ENCODE peak calls at places on chromosomes 3 and 15, in nine cellular contexts. One of them, this sample, is unnamed.

GRCh38 chr15:101156061-101156460 is 95.8 kb downstream of the CHSY1 start:
- DNase-seq in stimulated activated CD4-positive, alpha-beta T cell treated with anti-CD3 and anti-CD28 coated beads, Interleukin-12 subunit alpha, Interleukin-12 subunit beta, amount 100 ng/mL, for 4 hours: no peak
- DNase-seq in left ventricle myocardium inferior: no peak
- DNase-seq in NCI-H2081: no peak
- DNase-seq in CD8-positive, alpha-beta memory T cell: no peak
- DNase-seq in NCI-H2029 treated with DMSO at 0.1 percent for 48 hours: no peak
- DNase-seq in HTR-8/SVneo: no peak
- DNase-seq in dermis blood vessel endothelial cell: no peak
- DNase-seq in adrenal gland: no peak
- DNase-seq in this sample: no peak

GRCh38 chr3:153979419-153980251 is 141.6 kb upstream of the ARHGEF26 start:
- DNase-seq in stimulated activated CD4-positive, alpha-beta T cell treated with anti-CD3 and anti-CD28 coated beads, Interleukin-12 subunit alpha, Interleukin-12 subunit beta, amount 100 ng/mL, for 4 hours: no peak
- DNase-seq in left ventricle myocardium inferior: no peak
- DNase-seq in NCI-H2081: no peak
- DNase-seq in CD8-positive, alpha-beta memory T cell: no peak
- DNase-seq in NCI-H2029 treated with DMSO at 0.1 percent for 48 hours: no peak
- DNase-seq in HTR-8/SVneo: no peak
- DNase-seq in dermis blood vessel endothelial cell: no peak
- DNase-seq in adrenal gland: no peak
- DNase-seq in this sample: no peak

GRCh38 chr3:42535981-42536784 is 33.7 kb downstream of the VIPR1 start:
- DNase-seq in stimulated activated CD4-positive, alpha-beta T cell treated with anti-CD3 and anti-CD28 coated beads, Interleukin-12 subunit alpha, Interleukin-12 subunit beta, amount 100 ng/mL, for 4 hours: peak
- DNase-seq in left ventricle myocardium inferior: no peak
- DNase-seq in NCI-H2081: no peak
- DNase-seq in CD8-positive, alpha-beta memory T cell: peak
- DNase-seq in NCI-H2029 treated with DMSO at 0.1 percent for 48 hours: no peak
- DNase-seq in HTR-8/SVneo: peak
- DNase-seq in dermis blood vessel endothelial cell: peak
- DNase-seq in adrenal gland: no peak
- DNase-seq in this sample: no peak

GRCh38 chr3:44077267-44077666 is 164.4 kb upstream of the TOPAZ1 start:
- DNase-seq in stimulated activated CD4-positive, alpha-beta T cell treated with anti-CD3 and anti-CD28 coated beads, Interleukin-12 subunit alpha, Interleukin-12 subunit beta, amount 100 ng/mL, for 4 hours: no peak
- DNase-seq in left ventricle myocardium inferior: no peak
- DNase-seq in NCI-H2081: no peak
- DNase-seq in CD8-positive, alpha-beta memory T cell: no peak
- DNase-seq in NCI-H2029 treated with DMSO at 0.1 percent for 48 hours: no peak
- DNase-seq in HTR-8/SVneo: no peak
- DNase-seq in dermis blood vessel endothelial cell: peak
- DNase-seq in adrenal gland: no peak
- DNase-seq in this sample: no peak

GRCh38 chr15:69034352-69034751 is 19.9 kb downstream of the NOX5 start:
- DNase-seq in stimulated activated CD4-positive, alpha-beta T cell treated with anti-CD3 and anti-CD28 coated beads, Interleukin-12 subunit alpha, Interleukin-12 subunit beta, amount 100 ng/mL, for 4 hours: no peak
- DNase-seq in left ventricle myocardium inferior: no peak
- DNase-seq in NCI-H2081: no peak
- DNase-seq in CD8-positive, alpha-beta memory T cell: no peak
- DNase-seq in NCI-H2029 treated with DMSO at 0.1 percent for 48 hours: no peak
- DNase-seq in HTR-8/SVneo: peak
- DNase-seq in dermis blood vessel endothelial cell: no peak
- DNase-seq in adrenal gland: no peak
- DNase-seq in this sample: no peak

GRCh38 chr3:59978979-59979378 is 929.2 kb upstream of the CFAP20DC start:
- DNase-seq in stimulated activated CD4-positive, alpha-beta T cell treated with anti-CD3 and anti-CD28 coated beads, Interleukin-12 subunit alpha, Interleukin-12 subunit beta, amount 100 ng/mL, for 4 hours: no peak
- DNase-seq in left ventricle myocardium inferior: no peak
- DNase-seq in NCI-H2081: no peak
- DNase-seq in CD8-positive, alpha-beta memory T cell: no peak
- DNase-seq in NCI-H2029 treated with DMSO at 0.1 percent for 48 hours: no peak
- DNase-seq in HTR-8/SVneo: no peak
- DNase-seq in dermis blood vessel endothelial cell: no peak
- DNase-seq in adrenal gland: no peak
- DNase-seq in this sample: no peak

GRCh38 chr3:189324538-189325138 is 152.9 kb downstream of the TPRG1 start:
- DNase-seq in stimulated activated CD4-positive, alpha-beta T cell treated with anti-CD3 and anti-CD28 coated beads, Interleukin-12 subunit alpha, Interleukin-12 subunit beta, amount 100 ng/mL, for 4 hours: peak
- DNase-seq in left ventricle myocardium inferior: no peak
- DNase-seq in NCI-H2081: peak
- DNase-seq in CD8-positive, alpha-beta memory T cell: peak
- DNase-seq in NCI-H2029 treated with DMSO at 0.1 percent for 48 hours: peak
- DNase-seq in HTR-8/SVneo: peak
- DNase-seq in dermis blood vessel endothelial cell: peak
- DNase-seq in adrenal gland: no peak
- DNase-seq in this sample: no peak

GRCh38 chr3:126818696-126819095 is 114.7 kb downstream of the CHCHD6 start:
- DNase-seq in stimulated activated CD4-positive, alpha-beta T cell treated with anti-CD3 and anti-CD28 coated beads, Interleukin-12 subunit alpha, Interleukin-12 subunit beta, amount 100 ng/mL, for 4 hours: no peak
- DNase-seq in left ventricle myocardium inferior: no peak
- DNase-seq in NCI-H2081: no peak
- DNase-seq in CD8-positive, alpha-beta memory T cell: no peak
- DNase-seq in NCI-H2029 treated with DMSO at 0.1 percent for 48 hours: no peak
- DNase-seq in HTR-8/SVneo: no peak
- DNase-seq in dermis blood vessel endothelial cell: no peak
- DNase-seq in adrenal gland: no peak
- DNase-seq in this sample: no peak

GRCh38 chr15:75348563-75349350 is 1.9 kb downstream of the NEIL1 start:
- DNase-seq in stimulated activated CD4-positive, alpha-beta T cell treated with anti-CD3 and anti-CD28 coated beads, Interleukin-12 subunit alpha, Interleukin-12 subunit beta, amount 100 ng/mL, for 4 hours: no peak
- DNase-seq in left ventricle myocardium inferior: no peak
- DNase-seq in NCI-H2081: no peak
- DNase-seq in CD8-positive, alpha-beta memory T cell: no peak
- DNase-seq in NCI-H2029 treated with DMSO at 0.1 percent for 48 hours: no peak
- DNase-seq in HTR-8/SVneo: no peak
- DNase-seq in dermis blood vessel endothelial cell: peak
- DNase-seq in adrenal gland: no peak
- DNase-seq in this sample: no peak

GRCh38 chr3:151301787-151302186 is 14.8 kb downstream of the GPR87 start:
- DNase-seq in stimulated activated CD4-positive, alpha-beta T cell treated with anti-CD3 and anti-CD28 coated beads, Interleukin-12 subunit alpha, Interleukin-12 subunit beta, amount 100 ng/mL, for 4 hours: no peak
- DNase-seq in left ventricle myocardium inferior: no peak
- DNase-seq in NCI-H2081: no peak
- DNase-seq in CD8-positive, alpha-beta memory T cell: no peak
- DNase-seq in NCI-H2029 treated with DMSO at 0.1 percent for 48 hours: no peak
- DNase-seq in HTR-8/SVneo: no peak
- DNase-seq in dermis blood vessel endothelial cell: no peak
- DNase-seq in adrenal gland: no peak
- DNase-seq in this sample: no peak

GRCh38 chr3:23644741-23645140 is 161.0 kb upstream of the UBE2E1 start:
- DNase-seq in stimulated activated CD4-positive, alpha-beta T cell treated with anti-CD3 and anti-CD28 coated beads, Interleukin-12 subunit alpha, Interleukin-12 subunit beta, amount 100 ng/mL, for 4 hours: no peak
- DNase-seq in left ventricle myocardium inferior: no peak
- DNase-seq in NCI-H2081: no peak
- DNase-seq in CD8-positive, alpha-beta memory T cell: no peak
- DNase-seq in NCI-H2029 treated with DMSO at 0.1 percent for 48 hours: no peak
- DNase-seq in HTR-8/SVneo: no peak
- DNase-seq in dermis blood vessel endothelial cell: no peak
- DNase-seq in adrenal gland: no peak
- DNase-seq in this sample: no peak

GRCh38 chr3:25536668-25537331 is 108.7 kb downstream of the RARB start:
- DNase-seq in stimulated activated CD4-positive, alpha-beta T cell treated with anti-CD3 and anti-CD28 coated beads, Interleukin-12 subunit alpha, Interleukin-12 subunit beta, amount 100 ng/mL, for 4 hours: no peak
- DNase-seq in left ventricle myocardium inferior: no peak
- DNase-seq in NCI-H2081: no peak
- DNase-seq in CD8-positive, alpha-beta memory T cell: no peak
- DNase-seq in NCI-H2029 treated with DMSO at 0.1 percent for 48 hours: no peak
- DNase-seq in HTR-8/SVneo: no peak
- DNase-seq in dermis blood vessel endothelial cell: no peak
- DNase-seq in adrenal gland: no peak
- DNase-seq in this sample: no peak

GRCh38 chr3:149879872-149880271 is 66.9 kb downstream of the RNF13 start:
- DNase-seq in stimulated activated CD4-positive, alpha-beta T cell treated with anti-CD3 and anti-CD28 coated beads, Interleukin-12 subunit alpha, Interleukin-12 subunit beta, amount 100 ng/mL, for 4 hours: peak
- DNase-seq in left ventricle myocardium inferior: peak
- DNase-seq in NCI-H2081: peak
- DNase-seq in CD8-positive, alpha-beta memory T cell: peak
- DNase-seq in NCI-H2029 treated with DMSO at 0.1 percent for 48 hours: no peak
- DNase-seq in HTR-8/SVneo: peak
- DNase-seq in dermis blood vessel endothelial cell: peak
- DNase-seq in adrenal gland: peak
- DNase-seq in this sample: no peak

GRCh38 chr3:76107935-76108570 is 322.7 kb upstream of the ZNF717 start:
- DNase-seq in stimulated activated CD4-positive, alpha-beta T cell treated with anti-CD3 and anti-CD28 coated beads, Interleukin-12 subunit alpha, Interleukin-12 subunit beta, amount 100 ng/mL, for 4 hours: no peak
- DNase-seq in left ventricle myocardium inferior: no peak
- DNase-seq in NCI-H2081: no peak
- DNase-seq in CD8-positive, alpha-beta memory T cell: no peak
- DNase-seq in NCI-H2029 treated with DMSO at 0.1 percent for 48 hours: no peak
- DNase-seq in HTR-8/SVneo: peak
- DNase-seq in dermis blood vessel endothelial cell: peak
- DNase-seq in adrenal gland: peak
- DNase-seq in this sample: no peak

GRCh38 chr3:129104051-129104450 is 17.6 kb downstream of the RAB43 start:
- DNase-seq in stimulated activated CD4-positive, alpha-beta T cell treated with anti-CD3 and anti-CD28 coated beads, Interleukin-12 subunit alpha, Interleukin-12 subunit beta, amount 100 ng/mL, for 4 hours: no peak
- DNase-seq in left ventricle myocardium inferior: no peak
- DNase-seq in NCI-H2081: no peak
- DNase-seq in CD8-positive, alpha-beta memory T cell: no peak
- DNase-seq in NCI-H2029 treated with DMSO at 0.1 percent for 48 hours: no peak
- DNase-seq in HTR-8/SVneo: no peak
- DNase-seq in dermis blood vessel endothelial cell: no peak
- DNase-seq in adrenal gland: no peak
- DNase-seq in this sample: no peak

GRCh38 chr3:169026543-169027181 is 636.9 kb downstream of the MECOM start:
- DNase-seq in stimulated activated CD4-positive, alpha-beta T cell treated with anti-CD3 and anti-CD28 coated beads, Interleukin-12 subunit alpha, Interleukin-12 subunit beta, amount 100 ng/mL, for 4 hours: no peak
- DNase-seq in left ventricle myocardium inferior: no peak
- DNase-seq in NCI-H2081: peak
- DNase-seq in CD8-positive, alpha-beta memory T cell: no peak
- DNase-seq in NCI-H2029 treated with DMSO at 0.1 percent for 48 hours: no peak
- DNase-seq in HTR-8/SVneo: peak
- DNase-seq in dermis blood vessel endothelial cell: peak
- DNase-seq in adrenal gland: no peak
- DNase-seq in this sample: no peak

GRCh38 chr15:100439566-100439965 is 89.2 kb downstream of the CERS3 start:
- DNase-seq in stimulated activated CD4-positive, alpha-beta T cell treated with anti-CD3 and anti-CD28 coated beads, Interleukin-12 subunit alpha, Interleukin-12 subunit beta, amount 100 ng/mL, for 4 hours: no peak
- DNase-seq in left ventricle myocardium inferior: no peak
- DNase-seq in NCI-H2081: no peak
- DNase-seq in CD8-positive, alpha-beta memory T cell: no peak
- DNase-seq in NCI-H2029 treated with DMSO at 0.1 percent for 48 hours: no peak
- DNase-seq in HTR-8/SVneo: no peak
- DNase-seq in dermis blood vessel endothelial cell: no peak
- DNase-seq in adrenal gland: no peak
- DNase-seq in this sample: no peak

GRCh38 chr3:72721696-72722381 is 126.4 kb downstream of the SHQ1 start:
- DNase-seq in stimulated activated CD4-positive, alpha-beta T cell treated with anti-CD3 and anti-CD28 coated beads, Interleukin-12 subunit alpha, Interleukin-12 subunit beta, amount 100 ng/mL, for 4 hours: no peak
- DNase-seq in left ventricle myocardium inferior: no peak
- DNase-seq in NCI-H2081: no peak
- DNase-seq in CD8-positive, alpha-beta memory T cell: no peak
- DNase-seq in NCI-H2029 treated with DMSO at 0.1 percent for 48 hours: no peak
- DNase-seq in HTR-8/SVneo: no peak
- DNase-seq in dermis blood vessel endothelial cell: no peak
- DNase-seq in adrenal gland: no peak
- DNase-seq in this sample: no peak

GRCh38 chr3:151971814-151972579 is 98.6 kb downstream of the SUCNR1 start:
- DNase-seq in stimulated activated CD4-positive, alpha-beta T cell treated with anti-CD3 and anti-CD28 coated beads, Interleukin-12 subunit alpha, Interleukin-12 subunit beta, amount 100 ng/mL, for 4 hours: no peak
- DNase-seq in left ventricle myocardium inferior: no peak
- DNase-seq in NCI-H2081: peak
- DNase-seq in CD8-positive, alpha-beta memory T cell: no peak
- DNase-seq in NCI-H2029 treated with DMSO at 0.1 percent for 48 hours: peak
- DNase-seq in HTR-8/SVneo: no peak
- DNase-seq in dermis blood vessel endothelial cell: no peak
- DNase-seq in adrenal gland: no peak
- DNase-seq in this sample: no peak

GRCh38 chr3:119148493-119149180 is 2.7 kb downstream of the TEX55 start:
- DNase-seq in stimulated activated CD4-positive, alpha-beta T cell treated with anti-CD3 and anti-CD28 coated beads, Interleukin-12 subunit alpha, Interleukin-12 subunit beta, amount 100 ng/mL, for 4 hours: no peak
- DNase-seq in left ventricle myocardium inferior: no peak
- DNase-seq in NCI-H2081: no peak
- DNase-seq in CD8-positive, alpha-beta memory T cell: no peak
- DNase-seq in NCI-H2029 treated with DMSO at 0.1 percent for 48 hours: no peak
- DNase-seq in HTR-8/SVneo: no peak
- DNase-seq in dermis blood vessel endothelial cell: no peak
- DNase-seq in adrenal gland: no peak
- DNase-seq in this sample: no peak

GRCh38 chr3:62376187-62376720 is 2.9 kb upstream of the FEZF2 start:
- DNase-seq in stimulated activated CD4-positive, alpha-beta T cell treated with anti-CD3 and anti-CD28 coated beads, Interleukin-12 subunit alpha, Interleukin-12 subunit beta, amount 100 ng/mL, for 4 hours: no peak
- DNase-seq in left ventricle myocardium inferior: no peak
- DNase-seq in NCI-H2081: no peak
- DNase-seq in CD8-positive, alpha-beta memory T cell: no peak
- DNase-seq in NCI-H2029 treated with DMSO at 0.1 percent for 48 hours: no peak
- DNase-seq in HTR-8/SVneo: no peak
- DNase-seq in dermis blood vessel endothelial cell: no peak
- DNase-seq in adrenal gland: no peak
- DNase-seq in this sample: no peak

GRCh38 chr3:102410616-102411015 is 24.2 kb upstream of the ZPLD1 start:
- DNase-seq in stimulated activated CD4-positive, alpha-beta T cell treated with anti-CD3 and anti-CD28 coated beads, Interleukin-12 subunit alpha, Interleukin-12 subunit beta, amount 100 ng/mL, for 4 hours: no peak
- DNase-seq in left ventricle myocardium inferior: no peak
- DNase-seq in NCI-H2081: no peak
- DNase-seq in CD8-positive, alpha-beta memory T cell: no peak
- DNase-seq in NCI-H2029 treated with DMSO at 0.1 percent for 48 hours: no peak
- DNase-seq in HTR-8/SVneo: no peak
- DNase-seq in dermis blood vessel endothelial cell: no peak
- DNase-seq in adrenal gland: no peak
- DNase-seq in this sample: no peak

GRCh38 chr3:133845127-133845526 is 39.5 kb downstream of the SRPRB start:
- DNase-seq in stimulated activated CD4-positive, alpha-beta T cell treated with anti-CD3 and anti-CD28 coated beads, Interleukin-12 subunit alpha, Interleukin-12 subunit beta, amount 100 ng/mL, for 4 hours: no peak
- DNase-seq in left ventricle myocardium inferior: no peak
- DNase-seq in NCI-H2081: no peak
- DNase-seq in CD8-positive, alpha-beta memory T cell: no peak
- DNase-seq in NCI-H2029 treated with DMSO at 0.1 percent for 48 hours: no peak
- DNase-seq in HTR-8/SVneo: no peak
- DNase-seq in dermis blood vessel endothelial cell: no peak
- DNase-seq in adrenal gland: no peak
- DNase-seq in this sample: no peak

GRCh38 chr15:78804391-78804792 is 6.9 kb downstream of the ADAMTS7 start:
- DNase-seq in stimulated activated CD4-positive, alpha-beta T cell treated with anti-CD3 and anti-CD28 coated beads, Interleukin-12 subunit alpha, Interleukin-12 subunit beta, amount 100 ng/mL, for 4 hours: no peak
- DNase-seq in left ventricle myocardium inferior: peak
- DNase-seq in NCI-H2081: no peak
- DNase-seq in CD8-positive, alpha-beta memory T cell: no peak
- DNase-seq in NCI-H2029 treated with DMSO at 0.1 percent for 48 hours: no peak
- DNase-seq in HTR-8/SVneo: no peak
- DNase-seq in dermis blood vessel endothelial cell: no peak
- DNase-seq in adrenal gland: no peak
- DNase-seq in this sample: no peak

GRCh38 chr3:143443851-143444331 is 324.3 kb downstream of the CHST2 start:
- DNase-seq in stimulated activated CD4-positive, alpha-beta T cell treated with anti-CD3 and anti-CD28 coated beads, Interleukin-12 subunit alpha, Interleukin-12 subunit beta, amount 100 ng/mL, for 4 hours: no peak
- DNase-seq in left ventricle myocardium inferior: no peak
- DNase-seq in NCI-H2081: no peak
- DNase-seq in CD8-positive, alpha-beta memory T cell: no peak
- DNase-seq in NCI-H2029 treated with DMSO at 0.1 percent for 48 hours: peak
- DNase-seq in HTR-8/SVneo: peak
- DNase-seq in dermis blood vessel endothelial cell: peak
- DNase-seq in adrenal gland: peak
- DNase-seq in this sample: no peak

GRCh38 chr15:79728867-79729266 is 167.9 kb downstream of the MTHFS start:
- DNase-seq in stimulated activated CD4-positive, alpha-beta T cell treated with anti-CD3 and anti-CD28 coated beads, Interleukin-12 subunit alpha, Interleukin-12 subunit beta, amount 100 ng/mL, for 4 hours: no peak
- DNase-seq in left ventricle myocardium inferior: no peak
- DNase-seq in NCI-H2081: no peak
- DNase-seq in CD8-positive, alpha-beta memory T cell: no peak
- DNase-seq in NCI-H2029 treated with DMSO at 0.1 percent for 48 hours: no peak
- DNase-seq in HTR-8/SVneo: no peak
- DNase-seq in dermis blood vessel endothelial cell: no peak
- DNase-seq in adrenal gland: no peak
- DNase-seq in this sample: no peak

GRCh38 chr15:26967719-26968269 is 3.2 kb upstream of the GABRG3 start:
- DNase-seq in stimulated activated CD4-positive, alpha-beta T cell treated with anti-CD3 and anti-CD28 coated beads, Interleukin-12 subunit alpha, Interleukin-12 subunit beta, amount 100 ng/mL, for 4 hours: no peak
- DNase-seq in left ventricle myocardium inferior: no peak
- DNase-seq in NCI-H2081: no peak
- DNase-seq in CD8-positive, alpha-beta memory T cell: no peak
- DNase-seq in NCI-H2029 treated with DMSO at 0.1 percent for 48 hours: no peak
- DNase-seq in HTR-8/SVneo: no peak
- DNase-seq in dermis blood vessel endothelial cell: no peak
- DNase-seq in adrenal gland: no peak
- DNase-seq in this sample: peak

GRCh38 chr15:65981837-65982696 is 112.8 kb downstream of the RAB11A start:
- DNase-seq in stimulated activated CD4-positive, alpha-beta T cell treated with anti-CD3 and anti-CD28 coated beads, Interleukin-12 subunit alpha, Interleukin-12 subunit beta, amount 100 ng/mL, for 4 hours: peak
- DNase-seq in left ventricle myocardium inferior: no peak
- DNase-seq in NCI-H2081: no peak
- DNase-seq in CD8-positive, alpha-beta memory T cell: peak
- DNase-seq in NCI-H2029 treated with DMSO at 0.1 percent for 48 hours: no peak
- DNase-seq in HTR-8/SVneo: no peak
- DNase-seq in dermis blood vessel endothelial cell: peak
- DNase-seq in adrenal gland: peak
- DNase-seq in this sample: peak

GRCh38 chr3:160400631-160401150 is 1.2 kb downstream of the SMC4 start:
- DNase-seq in stimulated activated CD4-positive, alpha-beta T cell treated with anti-CD3 and anti-CD28 coated beads, Interleukin-12 subunit alpha, Interleukin-12 subunit beta, amount 100 ng/mL, for 4 hours: peak
- DNase-seq in left ventricle myocardium inferior: peak
- DNase-seq in NCI-H2081: no peak
- DNase-seq in CD8-positive, alpha-beta memory T cell: peak
- DNase-seq in NCI-H2029 treated with DMSO at 0.1 percent for 48 hours: no peak
- DNase-seq in HTR-8/SVneo: no peak
- DNase-seq in dermis blood vessel endothelial cell: peak
- DNase-seq in adrenal gland: peak
- DNase-seq in this sample: peak

GRCh38 chr3:188262913-188263683 is 109.1 kb downstream of the LPP start:
- DNase-seq in stimulated activated CD4-positive, alpha-beta T cell treated with anti-CD3 and anti-CD28 coated beads, Interleukin-12 subunit alpha, Interleukin-12 subunit beta, amount 100 ng/mL, for 4 hours: no peak
- DNase-seq in left ventricle myocardium inferior: no peak
- DNase-seq in NCI-H2081: peak
- DNase-seq in CD8-positive, alpha-beta memory T cell: no peak
- DNase-seq in NCI-H2029 treated with DMSO at 0.1 percent for 48 hours: no peak
- DNase-seq in HTR-8/SVneo: peak
- DNase-seq in dermis blood vessel endothelial cell: peak
- DNase-seq in adrenal gland: peak
- DNase-seq in this sample: no peak

GRCh38 chr3:104578558-104578957 is 788.2 kb upstream of the ALCAM start:
- DNase-seq in stimulated activated CD4-positive, alpha-beta T cell treated with anti-CD3 and anti-CD28 coated beads, Interleukin-12 subunit alpha, Interleukin-12 subunit beta, amount 100 ng/mL, for 4 hours: no peak
- DNase-seq in left ventricle myocardium inferior: no peak
- DNase-seq in NCI-H2081: no peak
- DNase-seq in CD8-positive, alpha-beta memory T cell: no peak
- DNase-seq in NCI-H2029 treated with DMSO at 0.1 percent for 48 hours: no peak
- DNase-seq in HTR-8/SVneo: no peak
- DNase-seq in dermis blood vessel endothelial cell: no peak
- DNase-seq in adrenal gland: no peak
- DNase-seq in this sample: no peak

This sample was measured in progenitor cell of endocrine pancreas.